ENCODE peak calls at places on chromosomes 5 and 9, in six cellular contexts. R is GM12878, L is HepG2, Q is A549, F is K562, K is upper lobe of left lung. H is an unnamed sample.
A peak's percentile ranks its signal among the peaks of the same experiment; 100 is the strongest.

GRCh38 chr5:100800552-100800951 is 102.5 kb downstream of the ST8SIA4 start:
- ATAC-seq in R (peak; percentile 65), L (no peak), Q (no peak), F (no peak), K (no peak), H (no peak)

GRCh38 chr5:113118765-113119164 is 142.2 kb downstream of the DCP2 start:
- ATAC-seq in R (no peak), L (peak; percentile 31), Q (no peak), F (no peak), K (no peak), H (no peak)

GRCh38 chr5:80705216-80705769 is 50.5 kb upstream of the DHFR start:
- ATAC-seq in R (no peak), L (no peak), Q (no peak), F (no peak), K (no peak), H (no peak)

GRCh38 chr5:93279292-93279974 is 301.6 kb downstream of the NR2F1-AS1 start:
- ATAC-seq in R (no peak), L (no peak), Q (no peak), F (no peak), K (no peak), H (no peak)

GRCh38 chr5:82257247-82257646 is 20.9 kb downstream of the RPS23 start:
- ATAC-seq in R (no peak), L (no peak), Q (no peak), F (no peak), K (no peak), H (no peak)

GRCh38 chr9:134800791-134801339 is 79.7 kb upstream of the FCN2 start:
- ATAC-seq in R (no peak), L (no peak), Q (no peak), F (no peak), K (no peak), H (peak; percentile 54)

GRCh38 chr5:83921794-83922193 is 201.1 kb upstream of the HAPLN1 start:
- ATAC-seq in R (no peak), L (no peak), Q (no peak), F (no peak), K (no peak), H (no peak)

GRCh38 chr5:163362806-163363788 is 74.3 kb upstream of the CCNG1 start:
- ATAC-seq in R (peak; percentile 55), L (no peak), Q (no peak), F (no peak), K (no peak), H (no peak)

GRCh38 chr5:141603912-141604311 is 14.9 kb downstream of the DIAPH1 start:
- ATAC-seq in R (no peak), L (no peak), Q (peak; percentile 54), F (peak; percentile 5), K (peak; percentile 1), H (no peak)

GRCh38 chr5:113082547-113082905 is 105.9 kb downstream of the DCP2 start:
- ATAC-seq in R (no peak), L (no peak), Q (no peak), F (no peak), K (no peak), H (no peak)

GRCh38 chr9:97918641-97919040 is 3.7 kb downstream of the TRMO start:
- ATAC-seq in R (no peak), L (no peak), Q (no peak), F (no peak), K (no peak), H (no peak)

GRCh38 chr9:123104807-123105206 is 71.3 kb downstream of the GPR21 start:
- ATAC-seq in R (no peak), L (no peak), Q (no peak), F (no peak), K (no peak), H (no peak)

GRCh38 chr5:151692312-151692711 is 5.6 kb upstream of the SPARC start:
- ATAC-seq in R (no peak), L (no peak), Q (no peak), F (no peak), K (no peak), H (no peak)

GRCh38 chr5:147849226-147849625 is 17.8 kb upstream of the SPINK1 start:
- ATAC-seq in R (no peak), L (no peak), Q (no peak), F (no peak), K (no peak), H (no peak)

GRCh38 chr5:73228052-73228451 is 55.1 kb downstream of the TMEM174 start:
- ATAC-seq in R (no peak), L (no peak), Q (no peak), F (no peak), K (no peak), H (no peak)

GRCh38 chr5:87308024-87308423 is 40.3 kb downstream of the RASA1 start:
- ATAC-seq in R (peak; percentile 92), L (no peak), Q (no peak), F (no peak), K (no peak), H (no peak)

GRCh38 chr9:130939405-130939941 is 426 bp upstream of the FIBCD1 start:
- ATAC-seq in R (peak; percentile 22), L (peak; percentile 17), Q (peak; percentile 34), F (no peak), K (no peak), H (no peak)
- TF ChIP-seq CTCF in R (no peak), L (no peak), Q (no peak), F (no peak), K (no peak), H (no peak)

DNA sequence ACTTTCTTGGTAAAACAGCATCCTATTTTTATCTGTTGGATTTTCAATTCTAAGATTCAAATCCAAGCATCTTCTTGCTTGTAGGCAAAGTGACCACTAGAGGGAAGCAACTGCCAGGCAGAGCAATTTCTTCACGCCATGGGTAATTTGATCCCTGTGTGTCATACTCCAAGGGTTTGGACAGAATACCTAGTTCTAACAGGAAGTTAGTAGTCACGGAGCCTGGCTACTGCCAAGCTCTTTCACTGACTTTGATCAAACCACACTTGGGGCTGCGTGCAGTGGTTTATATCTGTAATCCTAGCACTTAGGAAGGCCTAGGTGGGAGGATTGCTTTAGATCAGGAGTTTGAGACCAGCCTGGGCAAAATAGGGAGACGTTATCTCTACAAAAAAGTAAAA is 473.6 kb upstream of the TNC start:
- ATAC-seq in R (peak; percentile 66), L (peak; percentile 98), Q (peak; percentile 92), F (peak; percentile 83), K (peak; percentile 88), H (peak; percentile 91)
- TF ChIP-seq EP300 in R (no peak), L (no peak), Q (peak; percentile 74), F (no peak), K (no peak), H (no peak)

GRCh38 chr5:133781446-133781845 is 169.1 kb upstream of the FSTL4 start:
- ATAC-seq in R (no peak), L (no peak), Q (no peak), F (no peak), K (no peak), H (no peak)
- TF ChIP-seq CTCF in R (no peak), L (no peak), Q (no peak), F (no peak), K (no peak), H (no peak)

GRCh38 chr9:14362175-14362574 is 48.2 kb upstream of the NFIB start:
- ATAC-seq in R (no peak), L (no peak), Q (no peak), F (no peak), K (peak; percentile 49), H (peak; percentile 85)
- TF ChIP-seq EP300 in R (no peak), L (no peak), Q (no peak), F (no peak), K (no peak), H (no peak)

GRCh38 chr5:175773534-175774070 is 97.8 kb upstream of the CPLX2 start:
- ATAC-seq in R (no peak), L (no peak), Q (no peak), F (no peak), K (no peak), H (no peak)
- TF ChIP-seq CTCF in R (no peak), L (no peak), Q (no peak), F (no peak), K (no peak), H (no peak)

DNA sequence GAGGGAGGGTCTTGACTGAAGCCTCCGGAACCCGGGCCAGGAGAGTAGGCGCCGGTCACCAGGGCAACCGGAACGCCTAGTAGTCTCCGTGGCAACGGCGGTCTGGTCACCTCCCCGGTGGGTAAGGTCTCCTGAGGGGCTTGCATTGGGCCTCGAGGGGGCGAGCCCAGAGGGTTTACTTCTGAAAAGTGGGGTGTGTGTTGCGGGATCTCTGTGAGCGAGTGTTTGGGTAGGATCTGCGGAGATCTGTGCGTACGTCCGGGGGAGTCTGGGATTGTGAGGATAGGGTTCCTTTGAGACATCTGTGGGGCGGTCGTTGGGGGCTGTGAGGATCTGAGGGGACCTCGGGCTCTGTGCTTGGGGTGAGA is at the start of gene FAM221B:
- ATAC-seq in R (peak; percentile 2), L (no peak), Q (peak; percentile 42), F (peak; percentile 7), K (no peak), H (no peak)
- TF ChIP-seq EP300 in R (no peak), L (no peak), Q (no peak), F (no peak), K (no peak), H (no peak)

GRCh38 chr5:110590187-110590586 is 136.3 kb downstream of the TMEM232 start:
- ATAC-seq in R (peak; percentile 80), L (peak; percentile 91), Q (peak; percentile 75), F (no peak), K (no peak), H (no peak)
- TF ChIP-seq CTCF in R (peak; percentile 54), L (peak; percentile 71), Q (no peak), F (no peak), K (peak; percentile 31), H (peak; percentile 20)

GRCh38 chr9:128127990-128128835 is 684 bp upstream of the PTGES2 start:
- ATAC-seq in R (peak; percentile 76), L (peak; percentile 71), Q (peak; percentile 88), F (peak; percentile 82), K (peak; percentile 96), H (peak; percentile 91)
- TF ChIP-seq EP300 in R (no peak), L (no peak), Q (no peak), F (no peak), K (no peak), H (no peak)

DNA sequence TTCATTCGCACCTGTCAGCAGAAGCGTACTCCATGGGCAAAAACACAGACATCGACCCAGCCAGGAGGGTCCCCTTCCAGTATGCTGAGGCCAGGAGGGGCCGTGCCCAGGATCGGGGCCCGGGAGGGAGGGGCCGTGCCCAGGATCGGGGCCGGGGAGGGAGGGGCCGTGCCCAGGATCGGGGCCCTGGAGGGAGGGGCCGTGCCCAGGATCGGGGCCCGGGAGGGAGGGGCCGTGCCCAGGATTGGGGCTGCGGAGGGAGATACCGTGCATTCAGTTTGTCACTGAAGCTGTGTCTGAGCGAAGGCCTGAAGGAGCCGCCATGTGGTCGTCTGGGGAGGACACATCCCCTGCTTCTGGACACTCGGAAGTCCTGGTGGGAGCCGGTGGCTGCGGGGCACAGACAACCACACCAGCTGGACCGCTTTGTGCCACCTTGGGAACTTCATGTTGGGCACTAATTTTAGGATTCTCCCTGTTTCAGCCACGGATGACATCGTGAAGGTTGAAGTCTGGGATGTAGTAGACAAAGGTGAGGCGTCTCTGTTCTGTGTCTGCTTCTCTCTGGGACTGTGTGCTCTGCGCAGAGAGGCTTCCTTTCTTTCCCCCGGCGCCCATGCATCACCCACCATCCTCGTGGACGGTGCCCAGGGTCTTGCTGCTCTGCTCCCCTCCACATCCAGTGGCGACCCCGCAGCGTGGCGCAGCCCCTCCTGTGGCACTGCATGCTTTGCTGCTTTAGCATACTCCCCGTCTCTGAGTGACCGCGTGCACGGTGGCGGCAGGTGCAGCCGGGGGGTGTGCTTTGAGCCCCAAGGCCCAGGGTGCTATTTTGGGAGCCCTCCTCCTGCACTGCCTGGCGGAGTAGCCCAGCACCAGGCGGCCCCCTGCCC is 16.7 kb upstream of the AJM1 start:
- ATAC-seq in R (no peak), L (no peak), Q (peak; percentile 10), F (no peak), K (no peak), H (no peak)
- TF ChIP-seq CTCF in R (no peak), L (no peak), Q (no peak), F (no peak), K (no peak), H (no peak)

H was measured in gastroesophageal sphincter.